ENCODE peak calls at places on chromosomes 11 and 22, in seven cellular contexts. H is cardiac fibroblast, A is astrocyte of the cerebellum, F is colonic mucosa, G is iPS DF 6.9, T is fibroblast of pulmonary artery, D is HFF-Myc. S is an unnamed sample.

GRCh38 chr22:43205261-43205691 is 18.3 kb upstream of the TTLL12 start:
- DNase-seq in T (no peak), G (no peak), H (no peak), A (no peak), F (no peak), D (no peak), S (no peak)

GRCh38 chr22:42670921-42671709 is 21.9 kb upstream of the CYB5R3 start:
- DNase-seq in T (peak), D (no peak), F (no peak), H (peak), A (no peak), G (no peak), S (no peak)

GRCh38 chr11:119481021-119481666 is 58.2 kb upstream of the THY1 start:
- DNase-seq in A (peak), G (no peak), H (peak), T (peak), D (peak), F (peak), S (peak)

GRCh38 chr22:17120711-17121234 is 387 bp downstream of the TMEM121B start:
- DNase-seq in H (no peak), F (no peak), G (no peak), D (no peak), A (no peak), T (no peak), S (no peak)

GRCh38 chr22:49825436-49825835 is 2.2 kb downstream of the BRD1 start:
- DNase-seq in F (no peak), T (peak), D (no peak), A (no peak), H (peak), G (no peak), S (no peak)

GRCh38 chr22:30947821-30948454 is 20.6 kb downstream of the MORC2 start:
- DNase-seq in D (no peak), T (peak), F (no peak), H (peak), G (no peak), A (peak), S (peak)

GRCh38 chr11:69003301-69003865 is 9.7 kb downstream of the MRGPRF start:
- DNase-seq in A (no peak), H (no peak), D (no peak), T (no peak), G (no peak), F (peak), S (no peak)

GRCh38 chr11:108669711-108670110 is 4.8 kb downstream of the DDX10 start:
- DNase-seq in F (no peak), G (no peak), T (no peak), D (no peak), A (no peak), H (no peak), S (no peak)

GRCh38 chr22:17552737-17553136 is 10.6 kb upstream of the SLC25A18 start:
- DNase-seq in T (no peak), H (peak), F (no peak), D (no peak), G (no peak), A (no peak), S (no peak)

GRCh38 chr11:105000797-105001196 is 22.2 kb downstream of the CASP5 start:
- DNase-seq in A (no peak), F (no peak), D (no peak), H (no peak), T (no peak), G (peak), S (no peak)

GRCh38 chr11:120344302-120345004 is 8.2 kb downstream of the ARHGEF12 start:
- DNase-seq in A (no peak), T (no peak), H (no peak), D (no peak), G (no peak), F (peak), S (no peak)

GRCh38 chr22:24433868-24434471 is 6.6 kb downstream of the ADORA2A start:
- DNase-seq in D (no peak), F (no peak), H (peak), G (no peak), A (no peak), T (peak), S (no peak)

GRCh38 chr22:24433001-24433867 is 5.8 kb downstream of the ADORA2A start:
- DNase-seq in H (no peak), A (no peak), T (no peak), F (no peak), D (no peak), G (no peak), S (no peak)

GRCh38 chr22:24435323-24435645 is 7.9 kb downstream of the ADORA2A start:
- DNase-seq in D (no peak), T (no peak), F (no peak), A (no peak), H (no peak), G (no peak), S (no peak)

GRCh38 chr22:24435861-24436351 is 8.5 kb downstream of the ADORA2A start:
- DNase-seq in T (peak), H (peak), G (no peak), F (no peak), A (no peak), D (no peak), S (peak)

DNA sequence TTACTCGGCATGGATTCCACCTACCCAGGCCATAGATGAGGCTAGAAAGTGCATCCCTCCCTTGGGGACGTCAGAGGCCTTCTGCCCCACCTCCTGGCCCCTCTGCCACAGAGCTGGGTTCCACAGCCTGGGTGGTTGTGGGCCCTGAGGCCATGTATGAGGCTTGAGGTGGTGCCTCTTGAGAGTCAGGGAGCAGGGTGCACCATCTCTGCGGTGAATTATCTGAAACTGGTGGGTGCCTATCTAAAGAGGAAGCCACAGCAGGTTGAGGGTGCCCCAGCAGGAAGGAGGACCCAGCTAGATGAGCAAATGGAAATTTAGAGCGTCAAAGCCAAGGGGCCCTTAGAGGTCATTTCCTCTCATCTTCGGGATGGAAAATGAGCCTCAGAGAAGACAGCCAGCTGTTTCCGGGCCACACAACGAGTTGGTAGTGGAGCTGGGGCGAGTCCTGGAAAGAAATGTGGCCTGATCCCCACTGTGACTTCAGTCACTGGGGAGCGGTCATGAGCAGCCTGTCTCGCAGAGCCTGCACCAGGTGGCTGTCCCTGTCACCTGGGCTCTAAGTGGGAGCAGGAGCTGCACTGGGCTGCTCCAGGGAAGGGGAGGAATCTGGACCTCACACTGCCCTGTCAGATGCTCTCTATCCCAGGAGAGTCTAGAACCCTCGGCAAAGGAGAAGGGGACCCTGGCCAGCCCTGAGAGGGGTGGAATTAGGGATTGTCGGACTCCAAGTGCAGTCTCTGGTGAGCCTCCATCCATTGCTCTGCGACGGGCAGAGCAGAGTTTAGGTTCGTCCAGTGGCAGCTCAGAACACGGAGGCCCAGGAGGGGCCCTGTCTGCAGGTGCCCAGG is 7.3 kb downstream of the ADORA2A start:
- DNase-seq in T (peak), D (no peak), G (no peak), A (no peak), F (no peak), H (peak), S (no peak)
- H3K4me3 ChIP-seq in T (no peak), D (no peak), G (no peak), A (no peak), F (no peak), H (no peak), S (no peak)

GRCh38 chr11:65355776-65356393 is 1.3 kb downstream of the TIGD3 start:
- DNase-seq in H (peak), A (no peak), G (no peak), T (peak), F (peak), D (no peak), S (no peak)
- H3K4me3 ChIP-seq in H (peak), A (peak), G (no peak), T (peak), F (peak), D (peak), S (peak)

GRCh38 chr11:81932303-81932702 is 801.4 kb downstream of the FAM181B start:
- DNase-seq in G (no peak), F (no peak), A (no peak), H (no peak), T (no peak), D (no peak), S (no peak)
- H3K4me3 ChIP-seq in G (no peak), F (no peak), A (no peak), H (no peak), T (no peak), D (no peak), S (no peak)

GRCh38 chr11:14746857-14747256 is 103.3 kb downstream of the PDE3B start:
- DNase-seq in G (no peak), A (no peak), H (no peak), D (no peak), T (no peak), F (no peak), S (no peak)
- H3K4me3 ChIP-seq in G (no peak), A (no peak), H (no peak), D (no peak), T (no peak), F (no peak), S (no peak)

GRCh38 chr11:112478806-112479205 is 218.1 kb upstream of the PLET1 start:
- DNase-seq in G (no peak), F (no peak), H (no peak), D (no peak), A (no peak), T (no peak), S (no peak)

GRCh38 chr11:112477929-112478317 is 217.3 kb upstream of the PLET1 start:
- DNase-seq in T (no peak), D (no peak), F (no peak), G (no peak), H (no peak), A (no peak), S (no peak)

GRCh38 chr11:112481431-112481830 is 220.8 kb upstream of the PLET1 start:
- DNase-seq in F (no peak), A (no peak), T (no peak), G (no peak), H (no peak), D (no peak), S (no peak)

GRCh38 chr11:112485280-112485679 is 224.6 kb upstream of the PLET1 start:
- DNase-seq in A (no peak), G (no peak), F (no peak), H (no peak), T (no peak), D (no peak), S (no peak)

GRCh38 chr11:112481893-112482292 is 221.2 kb upstream of the PLET1 start:
- DNase-seq in T (no peak), F (no peak), H (no peak), A (no peak), G (no peak), D (no peak), S (no peak)
- H3K4me3 ChIP-seq in T (no peak), F (no peak), H (no peak), A (no peak), G (no peak), D (no peak), S (no peak)

GRCh38 chr11:124868322-124869274 is 3.4 kb downstream of the ROBO3 start:
- DNase-seq in H (no peak), D (no peak), T (no peak), G (no peak), F (no peak), A (no peak), S (no peak)
- H3K4me3 ChIP-seq in H (no peak), D (no peak), T (no peak), G (no peak), F (no peak), A (no peak), S (peak)

GRCh38 chr22:37753746-37754145 is 54.0 kb upstream of the GCAT start:
- DNase-seq in H (peak), T (no peak), A (no peak), G (no peak), F (no peak), D (no peak), S (no peak)

GRCh38 chr22:37750596-37751162 is 53.8 kb downstream of the TRIOBP start:
- DNase-seq in H (no peak), D (no peak), F (no peak), G (no peak), A (no peak), T (no peak), S (no peak)

GRCh38 chr22:37752189-37753061 is 55.3 kb upstream of the GCAT start:
- DNase-seq in A (peak), D (peak), H (peak), F (peak), G (no peak), T (peak), S (peak)

GRCh38 chr22:37749831-37750595 is 53.2 kb downstream of the TRIOBP start:
- DNase-seq in F (no peak), D (no peak), T (peak), G (no peak), A (no peak), H (peak), S (no peak)

DNA sequence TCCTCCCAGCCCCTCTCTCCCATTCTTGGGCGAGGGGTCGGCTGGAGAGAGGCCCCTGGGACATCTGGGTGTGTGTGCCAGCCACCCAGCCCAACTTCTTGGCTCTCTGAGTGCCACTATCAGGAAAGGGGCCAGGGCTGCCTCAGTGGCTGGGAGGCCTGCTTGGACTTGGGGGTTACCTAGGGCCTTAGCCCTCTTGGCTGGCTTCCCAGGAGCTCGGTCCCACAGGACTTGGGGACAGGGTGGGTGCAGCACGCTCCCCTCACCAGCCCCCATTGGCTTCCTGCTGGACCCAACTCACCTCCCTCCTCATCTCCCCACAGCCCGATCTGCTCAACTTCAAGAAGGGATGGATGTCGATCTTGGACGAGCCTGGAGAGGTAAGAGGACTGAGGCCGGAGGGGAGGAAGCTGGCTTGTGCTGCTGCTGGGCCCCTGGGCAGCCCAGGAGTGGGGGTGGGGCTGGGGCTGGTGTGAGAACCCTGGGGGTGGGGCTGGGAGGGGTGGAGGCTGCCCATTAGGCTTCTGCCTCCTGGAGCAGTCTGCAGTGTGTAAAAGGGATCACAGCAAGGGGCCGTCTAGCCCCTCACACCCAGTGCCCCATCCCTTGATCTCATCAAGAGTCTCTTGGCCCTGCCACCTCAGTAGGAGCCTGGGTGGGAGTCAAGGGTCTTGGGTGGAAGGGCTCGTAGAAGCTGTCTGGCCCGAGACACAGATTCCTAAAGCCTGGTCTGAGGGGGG is 54.8 kb downstream of the TRIOBP start:
- DNase-seq in H (peak), T (no peak), G (no peak), D (no peak), A (no peak), F (no peak), S (no peak)
- H3K4me3 ChIP-seq in H (no peak), T (no peak), G (no peak), D (no peak), A (no peak), F (no peak), S (no peak)

GRCh38 chr11:122723576-122723975 is 68.1 kb downstream of the UBASH3B start:
- DNase-seq in F (no peak), G (no peak), H (no peak), A (no peak), T (no peak), D (no peak), S (no peak)

GRCh38 chr11:122727101-122727929 is 71.8 kb downstream of the UBASH3B start:
- DNase-seq in H (no peak), G (no peak), A (no peak), D (no peak), T (no peak), F (no peak), S (no peak)

GRCh38 chr11:122723106-122723505 is 67.6 kb downstream of the UBASH3B start:
- DNase-seq in T (no peak), D (no peak), F (no peak), H (no peak), A (no peak), G (no peak), S (no peak)

GRCh38 chr11:122721964-122722266 is 66.4 kb downstream of the UBASH3B start:
- DNase-seq in A (no peak), G (no peak), T (peak), F (no peak), H (peak), D (peak), S (peak)

GRCh38 chr11:122724520-122724919 is 69.0 kb downstream of the UBASH3B start:
- DNase-seq in D (no peak), T (peak), A (no peak), H (peak), G (no peak), F (no peak), S (no peak)
- H3K4me3 ChIP-seq in D (no peak), T (no peak), A (no peak), H (no peak), G (no peak), F (no peak), S (no peak)